ENCODE peak calls at places on chromosome 9, in seven cellular contexts. X is OCI-LY7, R is stomach, F is transverse colon, M is neural progenitor cell, S is HCT116, P is vagina. Y is an unnamed sample.

GRCh38 chr9:126131066-126132010 is 195.3 kb upstream of the MVB12B start:
- DNase-seq in M (no peak), X (no peak), S (no peak), F (no peak), R (peak), P (peak), Y (no peak)

GRCh38 chr9:99253134-99253533 is 31.1 kb downstream of the SEC61B start:
- DNase-seq in F (no peak), P (no peak), S (no peak), X (no peak), M (no peak), R (no peak), Y (no peak)

GRCh38 chr9:134204041-134204440 is 39.7 kb upstream of the RNU6ATAC start:
- DNase-seq in M (no peak), X (no peak), R (no peak), F (no peak), P (no peak), S (no peak), Y (no peak)

GRCh38 chr9:70805953-70806352 is 315.5 kb downstream of the TRPM3 start:
- DNase-seq in X (no peak), P (no peak), M (peak), R (no peak), S (no peak), F (no peak), Y (no peak)

GRCh38 chr9:128920381-128921058 is at the start of gene PHYHD1:
- DNase-seq in R (peak), P (no peak), M (no peak), X (peak), S (no peak), F (no peak), Y (peak)

GRCh38 chr9:5446451-5447236 is 3.7 kb upstream of the CD274 start:
- DNase-seq in R (no peak), F (no peak), X (no peak), S (no peak), P (no peak), M (no peak), Y (peak)

GRCh38 chr9:74379718-74380117 is 117.4 kb upstream of the RORB start:
- DNase-seq in X (peak), F (no peak), M (peak), S (peak), P (no peak), R (peak), Y (peak)

GRCh38 chr9:34957492-34958410 is at the start of gene PHF24:
- DNase-seq in F (no peak), M (peak), R (no peak), S (no peak), P (no peak), X (no peak), Y (no peak)

GRCh38 chr9:127185931-127186781 is 63.7 kb upstream of the ANGPTL2 start:
- DNase-seq in S (no peak), F (peak), X (no peak), M (peak), P (peak), R (peak), Y (no peak)

GRCh38 chr9:19552693-19553092 is 143.9 kb downstream of the ACER2 start:
- DNase-seq in R (no peak), S (no peak), X (no peak), M (no peak), F (no peak), P (no peak), Y (no peak)

GRCh38 chr9:94919376-94920098 is 193.0 kb downstream of the AOPEP start:
- DNase-seq in S (peak), P (no peak), F (no peak), R (no peak), M (no peak), X (no peak), Y (peak)

GRCh38 chr9:94915476-94916450 is 189.3 kb downstream of the AOPEP start:
- DNase-seq in X (no peak), R (no peak), S (no peak), M (no peak), F (no peak), P (peak), Y (no peak)

GRCh38 chr9:94916956-94917355 is 190.5 kb downstream of the AOPEP start:
- DNase-seq in F (no peak), P (peak), S (no peak), X (no peak), R (no peak), M (no peak), Y (peak)

GRCh38 chr9:94920439-94920951 is 194.0 kb downstream of the AOPEP start:
- DNase-seq in S (no peak), P (peak), R (no peak), F (peak), X (no peak), M (no peak), Y (no peak)

GRCh38 chr9:94918038-94918753 is 191.7 kb downstream of the AOPEP start:
- DNase-seq in S (no peak), M (no peak), R (no peak), X (peak), P (peak), F (no peak), Y (no peak)
- H3K27ac ChIP-seq in S (no peak), M (no peak), R (no peak), X (no peak), P (peak), F (no peak), Y (no peak)

DNA sequence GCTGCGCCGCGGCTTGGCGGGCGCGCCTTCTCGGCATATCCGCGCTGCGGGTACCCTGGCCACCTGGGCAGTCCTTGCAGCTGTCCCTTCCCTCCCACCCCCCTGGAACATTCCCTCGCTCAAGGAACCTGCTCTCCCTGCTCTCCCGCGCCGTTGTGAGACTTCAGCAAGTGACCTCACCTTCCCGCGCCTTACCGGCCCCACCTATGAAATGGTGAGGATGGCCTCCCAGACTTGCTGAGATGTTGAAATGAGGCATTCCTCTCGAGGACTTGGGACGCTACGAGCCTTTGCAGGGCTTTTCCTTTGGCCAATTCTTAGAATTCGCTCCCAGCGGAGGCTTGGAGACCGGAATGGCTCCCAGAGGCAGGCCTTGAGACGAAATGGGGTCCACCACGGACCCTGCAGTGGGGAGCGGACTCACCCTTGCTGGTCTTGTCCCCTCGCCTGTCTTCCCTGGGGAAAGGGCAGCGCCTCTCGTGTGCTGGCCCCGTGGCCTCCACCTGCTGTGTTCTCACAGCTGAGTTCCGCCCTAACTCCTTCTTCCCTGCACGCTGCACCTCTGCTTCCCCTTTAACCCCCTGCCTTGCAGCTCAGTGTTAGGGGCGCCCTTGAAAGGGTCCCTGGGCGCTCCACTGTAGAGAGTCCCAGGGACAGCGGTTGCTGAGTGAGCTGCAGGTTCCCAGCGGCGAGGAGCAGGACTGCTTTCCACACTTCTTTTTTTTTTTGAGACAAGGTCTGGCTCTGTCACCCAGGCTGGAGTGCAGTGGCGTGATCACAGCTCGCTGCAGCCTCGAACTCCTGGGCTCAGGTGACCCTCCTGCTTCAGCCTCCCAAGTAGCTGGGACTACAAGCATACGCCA is 907 bp downstream of the HMCN2 start:
- DNase-seq in M (peak), X (no peak), P (no peak), S (no peak), R (no peak), F (no peak), Y (no peak)
- TF ChIP-seq CTCF in M (no peak), X (no peak), P (no peak), S (no peak), R (no peak), F (no peak), Y (no peak)

DNA sequence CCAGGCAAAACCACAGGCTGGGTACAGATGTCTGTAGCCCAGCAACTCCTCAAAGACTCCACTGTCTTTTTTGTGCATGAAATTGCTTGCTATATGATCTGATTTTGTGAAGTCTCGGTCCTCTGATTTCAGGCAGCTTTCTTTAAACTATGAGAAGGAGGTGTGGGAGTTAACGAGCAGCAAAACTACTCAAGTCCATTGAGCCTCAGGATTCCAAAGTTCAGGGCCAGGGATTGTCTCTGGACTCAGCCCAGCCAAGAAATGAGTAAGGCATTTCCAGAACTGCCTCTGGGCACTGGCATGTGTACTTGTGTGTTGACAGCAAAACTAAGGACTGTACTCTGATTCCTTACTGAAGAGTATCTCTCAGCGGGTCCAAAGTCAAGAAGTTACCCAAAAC is 53.4 kb upstream of the GLIS3 start:
- DNase-seq in S (no peak), F (no peak), P (no peak), R (no peak), X (no peak), M (no peak), Y (peak)
- H3K27ac ChIP-seq in S (no peak), F (no peak), P (no peak), R (no peak), X (no peak), M (no peak), Y (no peak)

GRCh38 chr9:36204906-36205547 is 14.3 kb downstream of the CLTA start:
- DNase-seq in X (no peak), S (no peak), F (no peak), P (no peak), R (no peak), M (peak), Y (no peak)
- TF ChIP-seq CTCF in X (peak), S (peak), F (no peak), P (no peak), R (no peak), M (peak), Y (peak)

GRCh38 chr9:90858505-90858904 is 56.9 kb downstream of the SYK start:
- DNase-seq in X (no peak), F (no peak), S (no peak), M (no peak), R (no peak), P (no peak), Y (no peak)
- H3K27ac ChIP-seq in X (no peak), F (no peak), S (no peak), M (no peak), R (no peak), P (no peak), Y (no peak)

GRCh38 chr9:84235516-84235915 is 105.0 kb downstream of the SLC28A3 start:
- DNase-seq in F (no peak), X (no peak), S (no peak), M (no peak), R (no peak), P (no peak), Y (no peak)

GRCh38 chr9:84239341-84239740 is 101.2 kb downstream of the SLC28A3 start:
- DNase-seq in X (no peak), M (no peak), R (no peak), P (no peak), F (no peak), S (no peak), Y (no peak)

GRCh38 chr9:84241817-84242356 is 98.7 kb downstream of the SLC28A3 start:
- DNase-seq in X (no peak), F (no peak), M (no peak), P (no peak), R (no peak), S (no peak), Y (no peak)

GRCh38 chr9:84238652-84239051 is 101.9 kb downstream of the SLC28A3 start:
- DNase-seq in R (no peak), M (no peak), S (peak), X (peak), F (no peak), P (no peak), Y (no peak)
- TF ChIP-seq CTCF in R (no peak), M (peak), S (peak), X (peak), F (no peak), P (no peak), Y (peak)

GRCh38 chr9:92740969-92741368 is 23.7 kb downstream of the BICD2 start:
- DNase-seq in R (no peak), P (no peak), X (no peak), M (no peak), F (no peak), S (no peak), Y (peak)
- H3K27ac ChIP-seq in R (no peak), P (no peak), X (peak), M (no peak), F (peak), S (no peak), Y (peak)

GRCh38 chr9:137095664-137096517 is 9.1 kb downstream of the MAN1B1 start:
- DNase-seq in S (no peak), R (peak), M (no peak), X (peak), F (peak), P (no peak), Y (no peak)
- TF ChIP-seq CTCF in S (no peak), R (no peak), M (no peak), X (peak), F (no peak), P (no peak), Y (peak)

DNA sequence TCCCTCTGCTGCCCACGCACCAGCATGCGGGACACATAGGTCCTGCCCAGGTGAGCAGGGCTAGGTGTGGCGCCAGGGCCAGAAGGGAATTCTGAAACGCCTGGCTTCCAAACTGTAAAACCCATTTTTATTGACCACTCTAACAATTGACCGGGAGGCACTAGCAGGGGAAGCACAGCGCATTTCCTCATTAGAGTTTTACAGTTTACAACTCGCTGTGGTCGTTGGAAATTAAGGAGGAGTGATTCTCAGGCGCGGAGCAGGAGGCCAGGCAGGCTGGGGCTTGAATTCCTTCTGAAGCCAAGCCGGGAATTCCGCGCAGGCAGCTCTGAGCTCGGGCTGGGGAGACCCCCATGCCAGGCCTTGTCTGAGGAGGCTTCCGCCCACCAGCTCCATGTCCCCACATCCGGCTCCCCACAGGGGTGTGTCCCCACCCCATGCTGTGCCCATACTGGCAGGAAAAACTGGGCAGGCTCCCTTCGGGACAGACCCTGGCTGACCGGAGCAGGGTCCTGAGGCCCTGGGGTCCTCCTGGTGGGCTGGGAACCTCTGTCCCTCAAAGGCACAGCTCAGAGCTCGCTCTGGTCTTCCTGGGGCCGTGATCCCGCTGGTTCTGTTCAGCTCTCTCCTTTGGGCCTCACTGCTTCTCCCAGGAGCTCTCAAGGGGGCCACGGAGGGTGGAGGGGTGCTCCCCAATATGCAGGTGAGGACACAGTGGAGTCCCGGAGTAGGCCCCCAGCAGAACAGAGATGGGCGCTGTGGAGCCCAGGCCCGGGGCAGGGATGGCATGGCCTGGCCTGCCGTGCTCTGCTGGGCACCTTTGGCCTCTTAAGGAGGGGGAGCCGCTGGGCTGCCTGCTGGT is 1.2 kb upstream of the NRARP start:
- DNase-seq in X (no peak), M (peak), F (peak), S (no peak), P (no peak), R (no peak), Y (peak)
- H3K27ac ChIP-seq in X (no peak), M (no peak), F (peak), S (peak), P (peak), R (peak), Y (peak)

Y was measured in foreskin keratinocyte.